ENCODE peak calls at places on chromosomes 7 and 10, in eight cellular contexts. One of them, this sample, is unnamed.

GRCh38 chr7:30470783-30471182 is 7.8 kb downstream of the NOD1 start:
- DNase-seq in cardiac muscle cell: peak; percentile 91
- DNase-seq in K562: peak; percentile 55
- DNase-seq in body of pancreas: no peak
- DNase-seq in esophagus squamous epithelium: no peak
- DNase-seq in thoracic aorta: peak; percentile 32
- DNase-seq in BJ: peak; percentile 64
- DNase-seq in NB4: no peak
- DNase-seq in this sample: peak; percentile 86

GRCh38 chr7:6121141-6121540 is 90.0 kb downstream of the ANKRD61 start:
- DNase-seq in NB4: peak; percentile 23
- DNase-seq in cardiac muscle cell: peak; percentile 8
- DNase-seq in esophagus squamous epithelium: no peak
- DNase-seq in thoracic aorta: no peak
- DNase-seq in K562: peak; percentile 36
- DNase-seq in BJ: no peak
- DNase-seq in body of pancreas: no peak
- DNase-seq in this sample: no peak

GRCh38 chr7:97179454-97180104 is 62.1 kb downstream of the SDHAF3 start:
- DNase-seq in BJ: peak; percentile 1
- DNase-seq in cardiac muscle cell: peak; percentile 79
- DNase-seq in NB4: peak; percentile 76
- DNase-seq in K562: peak; percentile 80
- DNase-seq in thoracic aorta: no peak
- DNase-seq in body of pancreas: peak; percentile 47
- DNase-seq in esophagus squamous epithelium: no peak
- DNase-seq in this sample: peak; percentile 64

GRCh38 chr10:124732931-124733536 is 11.1 kb downstream of the FAM53B start:
- DNase-seq in NB4: no peak
- DNase-seq in cardiac muscle cell: no peak
- DNase-seq in K562: no peak
- DNase-seq in thoracic aorta: peak; percentile 51
- DNase-seq in BJ: no peak
- DNase-seq in body of pancreas: no peak
- DNase-seq in esophagus squamous epithelium: no peak
- DNase-seq in this sample: no peak

GRCh38 chr10:13715091-13715490 is 128.3 kb downstream of the PRPF18 start:
- DNase-seq in cardiac muscle cell: no peak
- DNase-seq in esophagus squamous epithelium: no peak
- DNase-seq in NB4: no peak
- DNase-seq in thoracic aorta: no peak
- DNase-seq in body of pancreas: no peak
- DNase-seq in K562: no peak
- DNase-seq in BJ: no peak
- DNase-seq in this sample: no peak

GRCh38 chr10:35778344-35778743 is 136.2 kb upstream of the FZD8 start:
- DNase-seq in NB4: peak; percentile 1
- DNase-seq in BJ: no peak
- DNase-seq in body of pancreas: no peak
- DNase-seq in cardiac muscle cell: peak; percentile 21
- DNase-seq in thoracic aorta: no peak
- DNase-seq in esophagus squamous epithelium: no peak
- DNase-seq in K562: no peak
- DNase-seq in this sample: no peak

GRCh38 chr7:37915438-37915837 is 1.2 kb downstream of the SFRP4 start:
- DNase-seq in BJ: no peak
- DNase-seq in body of pancreas: no peak
- DNase-seq in K562: peak; percentile 27
- DNase-seq in cardiac muscle cell: peak; percentile 33
- DNase-seq in thoracic aorta: no peak
- DNase-seq in esophagus squamous epithelium: no peak
- DNase-seq in NB4: peak; percentile 68
- DNase-seq in this sample: no peak

GRCh38 chr7:37674534-37674933 is 9.0 kb upstream of the GPR141 start:
- DNase-seq in cardiac muscle cell: no peak
- DNase-seq in esophagus squamous epithelium: no peak
- DNase-seq in thoracic aorta: no peak
- DNase-seq in NB4: peak; percentile 92
- DNase-seq in body of pancreas: no peak
- DNase-seq in BJ: no peak
- DNase-seq in K562: no peak
- DNase-seq in this sample: no peak

GRCh38 chr10:125792342-125793063 is 16.9 kb upstream of the MMP21 start:
- DNase-seq in esophagus squamous epithelium: no peak
- DNase-seq in NB4: no peak
- DNase-seq in BJ: no peak
- DNase-seq in thoracic aorta: no peak
- DNase-seq in cardiac muscle cell: no peak
- DNase-seq in body of pancreas: no peak
- DNase-seq in K562: no peak
- DNase-seq in this sample: no peak

GRCh38 chr10:28910960-28911359 is 233.6 kb downstream of the BAMBI start:
- DNase-seq in BJ: peak; percentile 44
- DNase-seq in NB4: no peak
- DNase-seq in K562: no peak
- DNase-seq in esophagus squamous epithelium: no peak
- DNase-seq in body of pancreas: no peak
- DNase-seq in thoracic aorta: no peak
- DNase-seq in cardiac muscle cell: peak; percentile 73
- DNase-seq in this sample: peak; percentile 59

GRCh38 chr10:71795248-71795647 is 21.9 kb upstream of the VSIR start:
- DNase-seq in esophagus squamous epithelium: no peak
- DNase-seq in thoracic aorta: no peak
- DNase-seq in body of pancreas: no peak
- DNase-seq in cardiac muscle cell: peak; percentile 47
- DNase-seq in K562: peak; percentile 67
- DNase-seq in BJ: no peak
- DNase-seq in NB4: peak; percentile 48
- DNase-seq in this sample: peak; percentile 16

GRCh38 chr10:1551636-1552338 is 185.5 kb downstream of the ADARB2 start:
- DNase-seq in BJ: no peak
- DNase-seq in esophagus squamous epithelium: no peak
- DNase-seq in NB4: no peak
- DNase-seq in cardiac muscle cell: no peak
- DNase-seq in thoracic aorta: no peak
- DNase-seq in body of pancreas: no peak
- DNase-seq in K562: no peak
- DNase-seq in this sample: no peak

GRCh38 chr7:40815512-40815911 is 680.7 kb downstream of the SUGCT start:
- DNase-seq in K562: no peak
- DNase-seq in esophagus squamous epithelium: no peak
- DNase-seq in BJ: no peak
- DNase-seq in thoracic aorta: no peak
- DNase-seq in cardiac muscle cell: no peak
- DNase-seq in NB4: no peak
- DNase-seq in body of pancreas: no peak
- DNase-seq in this sample: peak; percentile 92

GRCh38 chr10:70660722-70661121 is 11.6 kb upstream of the ADAMTS14 start:
- DNase-seq in body of pancreas: no peak
- DNase-seq in K562: peak; percentile 71
- DNase-seq in thoracic aorta: no peak
- DNase-seq in NB4: no peak
- DNase-seq in esophagus squamous epithelium: no peak
- DNase-seq in BJ: no peak
- DNase-seq in cardiac muscle cell: no peak
- DNase-seq in this sample: no peak

GRCh38 chr7:128743112-128743772 is 4.1 kb downstream of the CALU start:
- DNase-seq in cardiac muscle cell: peak; percentile 22
- DNase-seq in NB4: peak; percentile 55
- DNase-seq in thoracic aorta: no peak
- DNase-seq in body of pancreas: no peak
- DNase-seq in esophagus squamous epithelium: no peak
- DNase-seq in BJ: no peak
- DNase-seq in K562: peak; percentile 83
- DNase-seq in this sample: no peak

GRCh38 chr10:123381271-123381670 is 227.1 kb downstream of the BUB3 start:
- DNase-seq in thoracic aorta: no peak
- DNase-seq in BJ: no peak
- DNase-seq in cardiac muscle cell: peak; percentile 1
- DNase-seq in K562: no peak
- DNase-seq in body of pancreas: no peak
- DNase-seq in esophagus squamous epithelium: no peak
- DNase-seq in NB4: no peak
- DNase-seq in this sample: no peak

GRCh38 chr10:5620223-5620721 is 46.1 kb downstream of the ASB13 start:
- DNase-seq in K562: no peak
- DNase-seq in thoracic aorta: peak; percentile 31
- DNase-seq in body of pancreas: no peak
- DNase-seq in NB4: no peak
- DNase-seq in cardiac muscle cell: no peak
- DNase-seq in esophagus squamous epithelium: no peak
- DNase-seq in BJ: no peak
- DNase-seq in this sample: no peak

GRCh38 chr7:6226194-6226799 is 46.1 kb downstream of the CYTH3 start:
- DNase-seq in K562: no peak
- DNase-seq in NB4: no peak
- DNase-seq in BJ: peak; percentile 79
- DNase-seq in cardiac muscle cell: peak; percentile 71
- DNase-seq in esophagus squamous epithelium: no peak
- DNase-seq in body of pancreas: no peak
- DNase-seq in thoracic aorta: no peak
- DNase-seq in this sample: peak; percentile 93

GRCh38 chr10:72068901-72069446 is 19.4 kb downstream of the SPOCK2 start:
- DNase-seq in thoracic aorta: no peak
- DNase-seq in BJ: no peak
- DNase-seq in esophagus squamous epithelium: no peak
- DNase-seq in NB4: no peak
- DNase-seq in cardiac muscle cell: no peak
- DNase-seq in body of pancreas: no peak
- DNase-seq in K562: no peak
- DNase-seq in this sample: no peak

GRCh38 chr10:102132193-102132562 is 662 bp upstream of the PPRC1 start:
- DNase-seq in cardiac muscle cell: no peak
- DNase-seq in thoracic aorta: no peak
- DNase-seq in esophagus squamous epithelium: no peak
- DNase-seq in BJ: no peak
- DNase-seq in K562: no peak
- DNase-seq in body of pancreas: no peak
- DNase-seq in NB4: no peak
- DNase-seq in this sample: no peak

DNA sequence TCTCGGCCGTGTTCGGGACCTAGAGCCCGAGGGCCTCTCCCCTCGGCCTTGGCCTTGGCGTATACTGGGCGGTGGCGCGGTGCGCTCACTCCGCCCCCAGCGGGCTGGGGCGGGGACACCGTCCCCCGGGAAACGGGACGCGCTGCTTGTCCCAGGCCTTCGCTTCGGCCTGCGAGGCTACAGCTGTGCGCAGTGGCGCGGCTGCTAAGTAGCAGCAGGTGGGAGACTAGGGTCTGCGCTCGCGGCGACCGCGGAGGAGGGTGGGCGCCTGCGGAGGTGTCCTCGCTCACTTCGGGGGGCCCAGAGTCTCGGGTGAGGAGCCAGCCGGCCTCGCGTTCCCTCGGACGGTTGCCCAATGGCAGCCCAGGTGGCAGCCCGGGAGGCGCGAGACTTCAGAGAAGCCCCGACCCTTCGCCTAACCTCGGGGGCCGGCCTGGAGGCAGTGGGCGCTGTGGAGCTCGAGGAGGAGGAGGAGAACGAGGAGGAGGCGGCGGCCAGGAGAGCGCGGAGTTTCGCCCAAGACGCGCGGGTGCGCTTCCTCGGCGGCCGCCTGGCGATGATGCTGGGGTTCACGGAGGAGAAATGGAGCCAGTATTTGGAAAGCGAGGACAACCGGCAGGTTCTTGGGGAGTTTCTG is at the start of gene DNAH11:
- DNase-seq in body of pancreas: peak; percentile 59
- DNase-seq in BJ: no peak
- DNase-seq in NB4: no peak
- DNase-seq in K562: peak; percentile 38
- DNase-seq in cardiac muscle cell: peak; percentile 30
- DNase-seq in esophagus squamous epithelium: no peak
- DNase-seq in thoracic aorta: no peak
- DNase-seq in this sample: no peak
- H3K4me3 ChIP-seq in body of pancreas: no peak within 1 kb of the TSS
- H3K4me3 ChIP-seq in BJ: peak within 1 kb of the TSS; percentile 45
- H3K4me3 ChIP-seq in NB4: no peak within 1 kb of the TSS
- H3K4me3 ChIP-seq in K562: peak within 1 kb of the TSS; percentile 6
- H3K4me3 ChIP-seq in cardiac muscle cell: peak within 1 kb of the TSS; percentile 41
- H3K4me3 ChIP-seq in esophagus squamous epithelium: peak within 1 kb of the TSS; percentile 33
- H3K4me3 ChIP-seq in thoracic aorta: peak within 1 kb of the TSS; percentile 76
- H3K4me3 ChIP-seq in this sample: peak within 1 kb of the TSS; percentile 39

GRCh38 chr7:116327751-116328150 is 117.4 kb downstream of the TES start:
- DNase-seq in BJ: peak; percentile 45
- DNase-seq in NB4: no peak
- DNase-seq in K562: peak; percentile 13
- DNase-seq in cardiac muscle cell: peak; percentile 85
- DNase-seq in thoracic aorta: no peak
- DNase-seq in esophagus squamous epithelium: no peak
- DNase-seq in body of pancreas: no peak
- DNase-seq in this sample: peak; percentile 83
- TF ChIP-seq CTCF in BJ: no peak
- TF ChIP-seq CTCF in NB4: no peak
- TF ChIP-seq CTCF in K562: no peak
- TF ChIP-seq CTCF in cardiac muscle cell: no peak
- TF ChIP-seq CTCF in thoracic aorta: no peak
- TF ChIP-seq CTCF in esophagus squamous epithelium: no peak
- TF ChIP-seq CTCF in body of pancreas: no peak
- TF ChIP-seq CTCF in this sample: no peak

DNA sequence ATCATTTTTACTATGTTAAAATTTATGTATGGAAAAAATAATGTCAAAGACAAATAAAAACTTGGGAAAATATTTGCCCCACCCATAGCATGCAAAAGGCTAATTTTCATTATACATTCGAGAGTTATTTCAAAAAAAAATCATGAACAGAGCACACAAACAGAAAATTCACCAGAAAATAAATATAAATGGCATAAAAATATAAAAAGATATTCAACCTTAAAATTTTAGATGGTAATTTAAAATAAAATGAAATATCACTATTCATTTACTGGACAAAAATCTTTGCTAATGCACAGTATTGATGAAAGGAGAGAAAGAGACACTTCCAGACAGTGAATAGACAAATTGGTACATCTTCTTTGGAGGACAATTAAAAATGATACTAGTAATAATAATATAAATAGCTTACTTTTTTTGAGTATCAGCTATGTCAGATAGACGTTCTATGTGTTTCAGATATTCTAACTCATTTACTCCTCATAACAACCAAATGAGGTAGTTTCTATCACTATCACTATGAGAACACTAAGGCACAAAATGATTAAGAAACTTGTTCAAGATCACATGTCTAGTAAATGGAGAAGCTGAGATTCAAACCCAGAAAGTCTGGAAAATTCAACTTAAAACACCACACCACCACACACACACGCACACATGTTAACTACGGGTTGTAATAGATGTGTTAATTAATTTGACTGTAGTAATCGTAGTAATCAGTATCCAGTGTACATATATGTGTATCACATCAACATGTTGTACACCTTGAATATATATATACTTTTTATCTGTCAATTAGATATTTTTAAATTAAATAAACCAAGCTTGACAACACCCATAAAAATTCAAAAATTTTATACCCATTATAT is 63.0 kb downstream of the CCDC71L start:
- DNase-seq in BJ: no peak
- DNase-seq in thoracic aorta: no peak
- DNase-seq in esophagus squamous epithelium: no peak
- DNase-seq in cardiac muscle cell: no peak
- DNase-seq in body of pancreas: no peak
- DNase-seq in K562: no peak
- DNase-seq in NB4: no peak
- DNase-seq in this sample: no peak
- H3K4me3 ChIP-seq in BJ: no peak overlapping the region
- H3K4me3 ChIP-seq in thoracic aorta: peak overlapping the region; percentile 67
- H3K4me3 ChIP-seq in esophagus squamous epithelium: no peak overlapping the region
- H3K4me3 ChIP-seq in cardiac muscle cell: peak overlapping the region; percentile 25
- H3K4me3 ChIP-seq in body of pancreas: no peak overlapping the region
- H3K4me3 ChIP-seq in K562: no peak overlapping the region
- H3K4me3 ChIP-seq in NB4: peak overlapping the region; percentile 26
- H3K4me3 ChIP-seq in this sample: no peak overlapping the region

GRCh38 chr10:21533577-21534475 is at the start of gene MLLT10:
- DNase-seq in thoracic aorta: peak; percentile 66
- DNase-seq in BJ: peak; percentile 63
- DNase-seq in NB4: peak; percentile 95
- DNase-seq in K562: peak; percentile 97
- DNase-seq in body of pancreas: peak; percentile 93
- DNase-seq in cardiac muscle cell: peak; percentile 99
- DNase-seq in esophagus squamous epithelium: peak; percentile 65
- DNase-seq in this sample: peak; percentile 96
- TF ChIP-seq CTCF in thoracic aorta: peak; percentile 67
- TF ChIP-seq CTCF in BJ: peak; percentile 51
- TF ChIP-seq CTCF in NB4: no peak
- TF ChIP-seq CTCF in K562: peak; percentile 19
- TF ChIP-seq CTCF in body of pancreas: no peak
- TF ChIP-seq CTCF in cardiac muscle cell: peak; percentile 30
- TF ChIP-seq CTCF in esophagus squamous epithelium: peak; percentile 12
- TF ChIP-seq CTCF in this sample: peak; percentile 48